ENCODE peak calls at places on chromosomes 12 and 14, in four cellular contexts. G, M, Z and F are unnamed samples.

GRCh38 chr12:26680724-26681455 is 152.1 kb downstream of the ITPR2 start:
- DNase-seq in M (no peak), G (no peak), Z (no peak), F (no peak)

GRCh38 chr14:24243336-24243836 is 963 bp upstream of the TINF2 start:
- DNase-seq in Z (peak), G (no peak), M (no peak), F (no peak)

GRCh38 chr14:52860910-52861309 is 69.5 kb upstream of the GNPNAT1 start:
- DNase-seq in G (no peak), M (no peak), Z (no peak), F (no peak)

GRCh38 chr12:64088431-64089349 is 133.4 kb downstream of the KICS2 start:
- DNase-seq in M (peak), Z (peak), G (peak), F (peak)

GRCh38 chr14:95515080-95515489 is 1.4 kb downstream of the SYNE3 start:
- DNase-seq in M (no peak), G (peak), Z (peak), F (no peak)

GRCh38 chr12:19273482-19274330 is 144.2 kb downstream of the PLEKHA5 start:
- DNase-seq in M (peak), Z (peak), G (peak), F (no peak)

GRCh38 chr12:122980192-122981035 is at the start of gene ARL6IP4:
- DNase-seq in M (no peak), G (peak), Z (peak), F (peak)

GRCh38 chr14:97976861-97977260 is 1179.7 kb downstream of the VRK1 start:
- DNase-seq in M (no peak), Z (no peak), G (peak), F (no peak)

GRCh38 chr12:132145334-132145733 is 1.1 kb downstream of the NOC4L start:
- DNase-seq in Z (no peak), M (no peak), G (no peak), F (no peak)

GRCh38 chr14:85562630-85563029 is 32.7 kb downstream of the FLRT2 start:
- DNase-seq in Z (no peak), M (no peak), G (no peak), F (no peak)

GRCh38 chr12:13124661-13125505 is 21.4 kb upstream of the GSG1 start:
- DNase-seq in Z (peak), G (no peak), M (no peak), F (no peak)

GRCh38 chr12:1797011-1797901 is 23.1 kb upstream of the LRTM2 start:
- DNase-seq in M (no peak), G (peak), Z (no peak), F (no peak)

GRCh38 chr14:52998376-52999010 is 47.6 kb upstream of the FERMT2 start:
- DNase-seq in Z (no peak), G (no peak), M (peak), F (no peak)

GRCh38 chr14:68417007-68417659 is 375.7 kb downstream of the ZFP36L1 start:
- DNase-seq in Z (no peak), G (no peak), M (no peak), F (no peak)

DNA sequence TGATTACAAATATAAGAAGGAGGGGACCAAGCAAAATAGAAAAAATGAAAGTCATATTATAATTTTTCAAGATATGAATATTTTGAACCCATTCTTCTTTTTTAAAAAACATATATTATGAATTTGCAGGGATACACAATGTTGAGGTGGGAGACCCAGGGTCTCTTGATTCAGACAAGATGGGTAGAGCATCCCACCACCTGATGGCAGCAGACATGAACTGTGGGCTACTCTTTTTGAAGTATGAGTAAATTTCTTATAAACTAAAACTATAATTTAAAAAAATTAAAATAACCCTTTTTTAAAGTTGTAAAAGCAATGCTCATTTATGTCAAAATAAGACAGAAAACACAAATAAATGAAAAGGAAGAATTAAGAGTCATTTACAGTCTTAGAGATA is 202.7 kb upstream of the PRICKLE1 start:
- DNase-seq in G (no peak), M (no peak), Z (no peak), F (no peak)
- TF ChIP-seq CTCF in G (no peak), M (peak), Z (no peak), F (no peak)

DNA sequence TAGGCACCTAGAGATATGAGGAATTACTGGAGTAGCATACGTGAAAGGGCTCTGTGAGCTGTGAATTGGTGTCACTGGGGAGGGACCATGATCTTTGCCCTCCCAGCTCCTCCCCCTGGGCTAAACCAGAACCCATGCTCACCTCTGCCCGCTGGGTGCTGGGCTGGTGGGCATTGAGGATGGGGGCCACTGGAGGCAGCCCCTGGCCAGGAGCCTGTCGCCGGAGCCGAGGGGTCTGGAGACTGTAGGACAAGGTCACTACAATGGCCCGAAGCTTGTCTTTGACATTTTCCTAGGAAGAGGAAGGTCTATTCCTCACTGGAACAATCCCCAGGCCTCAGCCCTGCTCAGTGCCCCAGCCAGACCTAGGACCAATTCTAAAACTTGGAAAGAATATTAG is 11.6 kb downstream of the ITGA7 start:
- DNase-seq in Z (no peak), G (no peak), M (no peak), F (no peak)
- TF ChIP-seq CTCF in Z (no peak), G (no peak), M (no peak), F (no peak)

GRCh38 chr12:103623716-103624115 is 36.6 kb downstream of the STAB2 start:
- DNase-seq in Z (no peak), G (no peak), M (no peak), F (no peak)

GRCh38 chr12:103627189-103627855 is 40.2 kb downstream of the STAB2 start:
- DNase-seq in G (peak), Z (no peak), M (no peak), F (no peak)

DNA sequence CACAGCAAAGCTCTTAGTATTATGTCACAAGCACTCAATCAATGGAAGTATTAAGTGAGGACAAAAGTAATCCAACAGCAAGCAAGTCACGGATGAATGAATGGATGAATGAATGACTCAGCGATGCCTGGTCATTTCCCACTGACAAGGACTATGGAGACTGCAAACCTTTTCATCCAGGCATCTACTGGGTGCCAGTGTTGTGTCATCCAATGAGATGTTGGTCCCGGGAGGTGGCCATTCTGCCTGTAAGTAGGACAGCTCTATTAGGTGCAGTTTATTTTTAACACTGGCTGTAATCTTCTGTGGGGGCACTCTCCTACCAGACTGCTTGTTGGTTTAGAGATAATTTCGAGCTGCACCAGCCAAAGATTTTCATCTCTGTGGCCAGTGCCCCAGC is 39.4 kb downstream of the STAB2 start:
- DNase-seq in Z (peak), M (peak), G (peak), F (no peak)
- TF ChIP-seq CTCF in Z (peak), M (peak), G (peak), F (no peak)

DNA sequence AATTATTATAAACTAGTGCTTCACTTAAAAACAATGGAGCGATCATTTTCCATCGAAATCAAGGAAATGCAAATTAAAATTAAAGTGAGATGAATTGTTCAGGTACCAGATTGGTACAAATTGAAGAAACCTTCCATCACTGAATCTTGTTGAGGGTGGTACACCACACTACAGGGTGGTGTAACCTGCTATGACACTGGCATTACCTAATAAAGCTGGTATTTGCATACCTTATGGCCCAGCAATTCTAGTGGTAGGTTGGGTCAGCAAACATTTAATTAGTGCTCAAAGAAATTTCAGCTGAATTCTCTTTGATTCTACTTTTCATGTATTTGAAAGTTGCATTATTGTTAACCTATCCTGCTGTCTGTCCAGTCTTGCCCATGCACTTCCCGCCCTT is 9.2 kb downstream of the TIGAR start:
- DNase-seq in Z (peak), G (no peak), M (no peak), F (no peak)
- TF ChIP-seq CTCF in Z (no peak), G (no peak), M (no peak), F (no peak)

DNA sequence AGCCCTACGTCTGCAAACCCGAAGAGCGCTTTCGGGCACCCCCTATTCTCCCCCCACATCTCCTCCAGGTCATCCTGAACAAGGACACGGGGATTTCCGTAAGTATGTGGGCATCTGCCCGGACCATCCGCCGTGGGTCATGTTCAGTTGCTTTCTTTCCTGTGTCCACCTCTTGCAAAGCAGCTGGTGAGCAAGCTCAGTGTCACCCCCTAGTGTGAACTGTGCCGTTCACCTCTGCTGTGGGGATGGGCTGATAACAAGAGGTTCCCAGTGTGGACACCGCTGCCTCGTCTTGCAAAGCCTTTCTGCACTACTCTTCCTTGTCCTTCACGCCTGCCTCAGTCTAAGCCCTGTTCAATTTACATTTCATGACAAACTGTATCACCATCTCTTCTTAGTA is 8.6 kb downstream of the PRKAB1 start:
- DNase-seq in M (no peak), Z (no peak), G (no peak), F (no peak)
- TF ChIP-seq CTCF in M (peak), Z (no peak), G (no peak), F (no peak)

GRCh38 chr12:49733219-49734017 is 7.9 kb upstream of the TMBIM6 start:
- DNase-seq in Z (no peak), M (no peak), G (no peak), F (no peak)
- TF ChIP-seq CTCF in Z (no peak), M (no peak), G (no peak), F (no peak)

DNA sequence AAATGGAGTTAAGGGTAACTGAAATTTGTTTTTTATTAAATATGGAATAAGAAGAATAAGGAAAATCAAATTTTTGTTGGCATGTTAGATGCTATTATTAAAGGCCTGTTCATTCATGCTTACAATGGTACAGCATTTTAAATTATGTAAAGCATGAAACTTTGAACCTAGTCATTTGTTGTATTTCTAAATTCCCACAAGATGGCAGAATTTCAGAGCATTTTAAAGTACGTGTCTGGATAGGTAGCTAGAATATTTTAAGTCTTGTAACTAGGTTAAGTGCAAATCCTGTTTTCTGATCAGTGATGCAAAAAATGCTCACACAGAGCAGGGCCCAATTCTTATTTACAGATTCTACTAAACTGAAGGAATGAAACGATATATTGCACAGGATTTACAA is 585.6 kb upstream of the MIS18BP1 start:
- DNase-seq in M (no peak), Z (peak), G (no peak), F (no peak)
- TF ChIP-seq CTCF in M (no peak), Z (peak), G (no peak), F (no peak)

GRCh38 chr12:75558262-75558661 is 46.9 kb upstream of the KRR1 start:
- DNase-seq in G (no peak), Z (no peak), M (no peak), F (no peak)

GRCh38 chr12:75561921-75562320 is 50.5 kb upstream of the KRR1 start:
- DNase-seq in M (no peak), G (no peak), Z (no peak), F (no peak)

GRCh38 chr12:75563351-75563750 is 51.9 kb upstream of the KRR1 start:
- DNase-seq in M (no peak), Z (no peak), G (no peak), F (no peak)

GRCh38 chr12:75556306-75556899 is 45.0 kb upstream of the KRR1 start:
- DNase-seq in G (no peak), M (peak), Z (peak), F (no peak)

DNA sequence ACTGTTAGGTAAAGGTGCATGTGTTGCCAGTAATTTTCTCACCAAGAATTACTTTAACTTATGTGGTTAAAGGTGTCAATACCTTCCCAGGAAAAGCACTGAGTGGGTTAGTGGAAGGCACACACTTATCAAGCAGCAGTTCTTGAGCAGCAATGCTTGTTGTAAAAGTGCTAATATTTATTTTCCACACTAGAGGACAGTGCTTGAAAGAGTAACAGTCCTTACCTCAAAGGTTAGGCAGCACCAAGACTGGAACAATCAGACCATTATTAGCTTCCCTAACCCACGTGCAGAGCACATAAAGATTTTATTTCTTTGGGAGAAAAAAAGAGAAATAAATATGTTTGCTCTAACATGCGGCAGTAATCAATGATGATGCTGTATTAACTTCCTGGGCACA is 48.8 kb upstream of the KRR1 start:
- DNase-seq in G (no peak), M (peak), Z (peak), F (no peak)
- TF ChIP-seq CTCF in G (peak), M (peak), Z (peak), F (no peak)

GRCh38 chr12:124305136-124305535 is 10.2 kb downstream of the RFLNA start:
- DNase-seq in G (no peak), M (no peak), Z (no peak), F (no peak)

GRCh38 chr12:124307556-124307825 is 12.6 kb downstream of the RFLNA start:
- DNase-seq in Z (no peak), G (no peak), M (no peak), F (no peak)

GRCh38 chr12:124306686-124307555 is 12.0 kb downstream of the RFLNA start:
- DNase-seq in G (no peak), M (no peak), Z (no peak), F (no peak)

GRCh38 chr12:124304314-124304790 is 9.5 kb downstream of the RFLNA start:
- DNase-seq in M (no peak), G (no peak), Z (no peak), F (no peak)

GRCh38 chr12:124305776-124306685 is 11.1 kb downstream of the RFLNA start:
- DNase-seq in Z (no peak), G (no peak), M (no peak), F (no peak)
- TF ChIP-seq CTCF in Z (no peak), G (no peak), M (no peak), F (no peak)

GRCh38 chr12:55822228-55822627 is 4.4 kb downstream of the ORMDL2 start:
- DNase-seq in Z (peak), M (no peak), G (no peak), F (peak)

GRCh38 chr12:55818140-55818728 is 393 bp downstream of the ORMDL2 start:
- DNase-seq in G (no peak), Z (no peak), M (no peak), F (no peak)

GRCh38 chr12:55823419-55823818 is 5.6 kb downstream of the ORMDL2 start:
- DNase-seq in G (no peak), Z (no peak), M (no peak), F (no peak)

GRCh38 chr12:55818886-55819285 is 1.0 kb downstream of the ORMDL2 start:
- DNase-seq in M (no peak), G (no peak), Z (no peak), F (no peak)

GRCh38 chr12:55820679-55821078 is 2.8 kb downstream of the ORMDL2 start:
- DNase-seq in M (no peak), G (no peak), Z (no peak), F (no peak)
- TF ChIP-seq CTCF in M (peak), G (no peak), Z (peak), F (no peak)